ENCODE peak calls at places on chromosome 5, in six cellular contexts. Q is thyroid gland, E is cardiac muscle cell, L is tibial artery, N is right atrium auricular region, M is GM23338. K is an unnamed sample.

GRCh38 chr5:59296317-59297264 is 596.9 kb downstream of the PDE4D start:
- DNase-seq in M (no peak), E (no peak), L (no peak), Q (no peak), N (no peak), K (no peak)

GRCh38 chr5:40409600-40409999 is 270.1 kb upstream of the PTGER4 start:
- DNase-seq in Q (no peak), N (no peak), M (no peak), L (peak; percentile 21), E (no peak), K (no peak)

GRCh38 chr5:5006548-5006947 is 133.6 kb upstream of the ADAMTS16 start:
- DNase-seq in E (no peak), L (no peak), M (no peak), Q (no peak), N (no peak), K (no peak)

GRCh38 chr5:31921852-31922305 is 252.2 kb downstream of the GOLPH3 start:
- DNase-seq in Q (peak; percentile 5), M (peak; percentile 77), N (no peak), E (no peak), L (no peak), K (no peak)

GRCh38 chr5:37859805-37860204 is 20.0 kb upstream of the GDNF start:
- DNase-seq in Q (no peak), M (no peak), N (no peak), L (no peak), E (no peak), K (no peak)

GRCh38 chr5:160369990-160370712 is at the start of gene C1QTNF2:
- DNase-seq in N (peak; percentile 69), Q (peak; percentile 49), M (peak; percentile 85), E (peak; percentile 64), L (peak; percentile 50), K (peak; percentile 82)

GRCh38 chr5:44862808-44863207 is 54.1 kb downstream of the MRPS30 start:
- DNase-seq in E (peak; percentile 52), L (no peak), M (peak; percentile 8), Q (no peak), N (no peak), K (no peak)

GRCh38 chr5:28914302-28914701 is 1875.9 kb upstream of the CDH9 start:
- DNase-seq in M (no peak), N (no peak), Q (no peak), E (no peak), L (no peak), K (no peak)

GRCh38 chr5:26877154-26877553 is 161.2 kb downstream of the CDH9 start:
- DNase-seq in E (no peak), L (no peak), N (no peak), Q (no peak), M (no peak), K (no peak)

GRCh38 chr5:180348316-180348715 is 4.8 kb downstream of the GFPT2 start:
- DNase-seq in M (no peak), N (no peak), E (no peak), L (no peak), Q (no peak), K (no peak)

GRCh38 chr5:41145306-41145705 is 68.0 kb downstream of the C6 start:
- DNase-seq in Q (no peak), E (no peak), M (no peak), N (no peak), L (no peak), K (no peak)

GRCh38 chr5:1134478-1134877 is 22.6 kb upstream of the SLC12A7 start:
- DNase-seq in M (no peak), L (no peak), Q (no peak), E (no peak), N (no peak), K (no peak)

GRCh38 chr5:58450018-58450417 is 9.9 kb downstream of the PLK2 start:
- DNase-seq in N (no peak), L (no peak), E (no peak), M (no peak), Q (no peak), K (no peak)

GRCh38 chr5:124605516-124605915 is 140.9 kb downstream of the ZNF608 start:
- DNase-seq in N (no peak), L (peak; percentile 51), E (no peak), M (no peak), Q (peak; percentile 21), K (peak; percentile 69)

GRCh38 chr5:56264417-56265025 is 31.4 kb upstream of the ANKRD55 start:
- DNase-seq in E (peak; percentile 46), Q (peak; percentile 45), L (no peak), N (no peak), M (peak; percentile 85), K (no peak)

GRCh38 chr5:142253938-142254895 is 70.6 kb downstream of the SPRY4 start:
- DNase-seq in Q (no peak), E (no peak), L (peak; percentile 24), N (peak; percentile 59), M (no peak), K (no peak)

GRCh38 chr5:143434261-143435206 is 31.0 kb upstream of the NR3C1 start:
- DNase-seq in Q (no peak), E (no peak), N (no peak), M (no peak), L (no peak), K (no peak)

GRCh38 chr5:77935516-77936364 is 159.6 kb upstream of the TBCA start:
- DNase-seq in E (no peak), Q (no peak), N (no peak), M (no peak), L (no peak), K (no peak)

GRCh38 chr5:146338774-146339714 is at the start of gene POU4F3:
- DNase-seq in Q (no peak), M (peak; percentile 86), E (peak; percentile 34), L (no peak), N (no peak), K (no peak)

GRCh38 chr5:42984307-42984706 is 55.8 kb downstream of the ANXA2R start:
- DNase-seq in L (no peak), E (no peak), Q (no peak), N (no peak), M (no peak), K (no peak)

GRCh38 chr5:142388696-142389095 is 63.9 kb upstream of the SPRY4 start:
- DNase-seq in N (no peak), E (no peak), L (no peak), Q (no peak), M (no peak), K (no peak)

GRCh38 chr5:62538017-62538942 is 40.3 kb upstream of the LRRC70 start:
- DNase-seq in L (no peak), E (no peak), Q (peak; percentile 12), M (no peak), N (no peak), K (no peak)

GRCh38 chr5:9721161-9721560 is 91.0 kb upstream of the TAS2R1 start:
- DNase-seq in E (no peak), Q (no peak), N (no peak), L (no peak), M (no peak), K (no peak)

GRCh38 chr5:147175516-147176097 is 59.2 kb upstream of the STK32A start:
- DNase-seq in L (no peak), M (no peak), N (no peak), E (no peak), Q (no peak), K (no peak)

GRCh38 chr5:148372883-148373282 is 10.9 kb upstream of the FBXO38 start:
- DNase-seq in N (no peak), Q (no peak), L (no peak), M (no peak), E (no peak), K (no peak)

DNA sequence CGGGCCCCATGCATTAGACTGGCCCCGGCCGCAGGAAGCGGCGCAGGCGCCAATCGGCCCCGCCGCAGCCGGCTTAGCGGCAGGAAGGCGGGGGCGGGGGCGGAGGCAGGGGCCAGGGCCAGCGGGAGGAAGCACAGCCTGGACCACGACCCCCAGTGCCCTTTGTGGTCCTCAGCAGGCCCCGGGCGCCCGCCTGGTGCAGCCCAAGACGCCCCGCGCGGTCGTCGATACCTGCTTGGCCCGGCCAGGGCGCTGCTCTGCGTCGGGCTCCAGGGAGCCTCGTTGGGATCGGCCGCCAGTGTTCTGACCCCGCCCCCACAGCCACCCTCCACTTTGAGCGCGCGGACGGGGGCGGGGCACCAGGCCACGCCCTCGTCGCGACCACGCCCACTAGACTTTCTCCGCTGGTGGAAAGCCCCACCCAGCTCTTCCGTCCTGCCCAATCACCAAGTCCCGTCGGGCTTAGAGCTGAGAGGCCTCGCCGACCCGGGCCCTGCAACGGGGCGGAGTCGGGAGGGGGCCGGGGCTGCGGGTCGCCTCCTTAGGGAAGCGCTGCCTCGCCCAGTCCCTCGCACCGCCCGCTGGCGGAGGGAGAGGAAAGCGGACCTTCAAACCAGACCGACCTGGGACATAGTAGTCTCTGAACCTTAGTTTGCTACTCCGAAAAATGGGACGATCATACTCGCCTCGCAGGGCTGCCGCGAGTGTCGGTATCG is at the start of gene PDLIM7:
- DNase-seq in L (peak; percentile 96), M (peak; percentile 97), Q (peak; percentile 93), N (peak; percentile 97), E (peak; percentile 98), K (peak; percentile 98)
- TF ChIP-seq CTCF in L (no peak), M (peak; percentile 23), Q (no peak), N (peak; percentile 30), E (peak; percentile 17), K (no peak)

GRCh38 chr5:134507495-134507894 is 18.0 kb upstream of the JADE2 start:
- DNase-seq in Q (no peak), L (no peak), E (no peak), N (no peak), M (no peak), K (no peak)
- H3K4me3 ChIP-seq in Q (no peak overlapping the region), L (no peak overlapping the region), E (no peak overlapping the region), N (no peak overlapping the region), M (no peak overlapping the region), K (no peak overlapping the region)

GRCh38 chr5:140168371-140168770 is 6.6 kb upstream of the CYSTM1 start:
- DNase-seq in E (no peak), M (no peak), Q (no peak), L (no peak), N (no peak), K (no peak)

GRCh38 chr5:140165921-140166270 is 9.1 kb upstream of the CYSTM1 start:
- DNase-seq in Q (no peak), L (no peak), N (no peak), E (no peak), M (no peak), K (no peak)

GRCh38 chr5:140166911-140167310 is 8.1 kb upstream of the CYSTM1 start:
- DNase-seq in L (no peak), N (no peak), Q (no peak), M (no peak), E (no peak), K (no peak)

GRCh38 chr5:140172473-140172872 is 2.5 kb upstream of the CYSTM1 start:
- DNase-seq in N (no peak), L (no peak), M (no peak), Q (no peak), E (no peak), K (no peak)

GRCh38 chr5:140169410-140169809 is 5.6 kb upstream of the CYSTM1 start:
- DNase-seq in M (peak; percentile 45), Q (no peak), L (no peak), N (no peak), E (no peak), K (no peak)
- TF ChIP-seq CTCF in M (peak; percentile 53), Q (no peak), L (no peak), N (peak; percentile 53), E (no peak), K (no peak)

DNA sequence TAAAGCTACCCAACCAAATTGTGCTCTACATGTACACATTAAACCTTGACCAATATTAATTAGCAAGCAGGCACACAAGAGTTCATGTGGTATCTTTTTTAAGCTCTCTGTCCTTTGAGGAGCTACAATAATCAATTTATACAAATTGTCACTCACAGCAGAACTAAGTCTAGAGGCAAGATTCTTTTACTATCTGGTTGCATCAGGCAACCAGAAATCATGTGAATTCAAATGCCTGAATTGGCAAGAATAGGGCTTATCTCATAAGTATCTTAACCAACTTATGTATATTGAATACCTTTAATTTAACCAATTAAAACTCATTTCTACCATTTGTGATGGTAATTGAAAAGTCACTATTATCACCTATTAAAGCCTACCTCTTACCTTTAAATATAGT is 145.5 kb upstream of the HAPLN1 start:
- DNase-seq in E (no peak), Q (no peak), N (no peak), L (no peak), M (no peak), K (no peak)
- H3K4me3 ChIP-seq in E (no peak overlapping the region), Q (no peak overlapping the region), N (no peak overlapping the region), L (no peak overlapping the region), M (no peak overlapping the region), K (no peak overlapping the region)

K was measured in ascending aorta.